ENCODE peak calls at places on chromosomes 6 and 20, in ten cellular contexts. D is amniotic stem cell; I is ELR; C is activated gamma-delta T cell; G is Kasumi-1; F is NCI-H510A; W is naive thymus-derived CD8-positive, alpha-beta T cell; S is activated T-helper 1 cell treated with anti-CD3 and anti-CD28 coated beads, Interleukin-12 subunit alpha, Interleukin-12 subunit beta, Interleukin-2, Interleukin-4 antibody, amounts not matched to agents 30 ng/mL and 10 ng/mL and 1 ng/mL, durations not matched to agents 14 hours and 24 hours and 36 hours; E is HepG2; B is DMS153. R is an unnamed sample.
A peak's percentile ranks its signal among the peaks of the same experiment; 100 is the strongest.

GRCh38 chr20:63472159-63472811 is at the start of gene KCNQ2:
- DNase-seq in D (no peak), I (no peak), C (no peak), G (no peak), F (no peak), W (no peak), S (no peak), E (no peak), B (no peak), R (no peak)

GRCh38 chr6:150008588-150008987 is 16.7 kb downstream of the RAET1L start:
- DNase-seq in D (no peak), I (peak; percentile 72), C (no peak), G (no peak), F (no peak), W (no peak), S (no peak), E (no peak), B (no peak), R (no peak)

GRCh38 chr6:164911151-164911550 is 398.3 kb downstream of the C6orf118 start:
- DNase-seq in D (no peak), I (no peak), C (no peak), G (no peak), F (no peak), W (no peak), S (no peak), E (no peak), B (no peak), R (no peak)

GRCh38 chr6:101114703-101115102 is 233.6 kb upstream of the ASCC3 start:
- DNase-seq in D (peak; percentile 42), I (peak; percentile 40), C (no peak), G (peak; percentile 84), F (no peak), W (no peak), S (no peak), E (peak; percentile 10), B (peak; percentile 37), R (peak; percentile 74)

GRCh38 chr20:9392892-9393857 is 121.2 kb upstream of the LAMP5 start:
- DNase-seq in D (peak; percentile 57), I (peak; percentile 64), C (no peak), G (peak; percentile 65), F (peak; percentile 23), W (no peak), S (no peak), E (peak; percentile 31), B (peak; percentile 27), R (no peak)

GRCh38 chr6:170269151-170269872 is 21.6 kb downstream of the DLL1 start:
- DNase-seq in D (no peak), I (no peak), C (no peak), G (no peak), F (no peak), W (no peak), S (no peak), E (no peak), B (peak; percentile 96), R (no peak)

GRCh38 chr20:63409066-63409833 is 48.1 kb upstream of the CHRNA4 start:
- DNase-seq in D (no peak), I (no peak), C (no peak), G (no peak), F (no peak), W (peak; percentile 14), S (no peak), E (no peak), B (no peak), R (no peak)

GRCh38 chr20:12466915-12467314 is 541.9 kb upstream of the SPTLC3 start:
- DNase-seq in D (no peak), I (no peak), C (no peak), G (no peak), F (no peak), W (no peak), S (no peak), E (no peak), B (peak; percentile 60), R (no peak)

GRCh38 chr6:147821266-147821665 is 312.8 kb downstream of the SAMD5 start:
- DNase-seq in D (no peak), I (no peak), C (no peak), G (no peak), F (no peak), W (no peak), S (no peak), E (no peak), B (no peak), R (no peak)

GRCh38 chr6:24093381-24093780 is 32.6 kb upstream of the NRSN1 start:
- DNase-seq in D (no peak), I (no peak), C (no peak), G (no peak), F (no peak), W (no peak), S (no peak), E (no peak), B (no peak), R (no peak)

GRCh38 chr6:165910184-165910583 is 247.1 kb upstream of the PDE10A start:
- DNase-seq in D (no peak), I (peak; percentile 56), C (no peak), G (no peak), F (no peak), W (no peak), S (no peak), E (no peak), B (no peak), R (no peak)

GRCh38 chr20:17854307-17854903 is 114.2 kb downstream of the SNX5 start:
- DNase-seq in D (no peak), I (peak; percentile 56), C (no peak), G (peak; percentile 21), F (peak; percentile 65), W (no peak), S (no peak), E (peak; percentile 82), B (peak; percentile 27), R (no peak)

GRCh38 chr20:36720510-36720909 is 25.4 kb downstream of the NDRG3 start:
- DNase-seq in D (no peak), I (peak; percentile 31), C (no peak), G (no peak), F (no peak), W (no peak), S (no peak), E (no peak), B (no peak), R (no peak)

GRCh38 chr6:100460650-100461204 is 4.0 kb downstream of the SIM1 start:
- DNase-seq in D (no peak), I (peak; percentile 79), C (no peak), G (peak; percentile 30), F (no peak), W (no peak), S (no peak), E (no peak), B (no peak), R (peak; percentile 14)

GRCh38 chr6:23145801-23146200 is 576.4 kb downstream of the HDGFL1 start:
- DNase-seq in D (no peak), I (no peak), C (no peak), G (no peak), F (no peak), W (no peak), S (no peak), E (no peak), B (no peak), R (no peak)

GRCh38 chr6:9204171-9204570 is 768.8 kb upstream of the SLC35B3 start:
- DNase-seq in D (peak; percentile 48), I (peak; percentile 92), C (no peak), G (no peak), F (no peak), W (no peak), S (no peak), E (no peak), B (no peak), R (no peak)